ENCODE peak calls at places on chromosomes 4 and X, in eight cellular contexts. W, E, P, T, X, V, H and Y are unnamed samples.

GRCh38 chr4:132860976-132861375 is 288.1 kb upstream of the PCDH10 start:
- DNase-seq in W (no peak), E (no peak), P (no peak), T (no peak), X (no peak), V (no peak), H (no peak), Y (no peak)

GRCh38 chr4:128635141-128635911 is 174.2 kb upstream of the JADE1 start:
- DNase-seq in W (no peak), E (no peak), P (no peak), T (peak), X (no peak), V (peak), H (peak), Y (no peak)

GRCh38 chrX:23901805-23902204 is 5.9 kb downstream of the APOO start:
- DNase-seq in W (peak), E (peak), P (peak), T (peak), X (peak), V (no peak), H (peak), Y (no peak)

GRCh38 chr4:54102747-54103146 is 2.8 kb downstream of the GSX2 start:
- DNase-seq in W (no peak), E (no peak), P (no peak), T (no peak), X (no peak), V (no peak), H (no peak), Y (no peak)

GRCh38 chrX:49879656-49880277 is 483 bp downstream of the USP27X start:
- DNase-seq in W (no peak), E (no peak), P (no peak), T (peak), X (no peak), V (no peak), H (no peak), Y (no peak)

GRCh38 chrX:151396042-151396826 is 772 bp upstream of the VMA21 start:
- DNase-seq in W (peak), E (peak), P (peak), T (no peak), X (peak), V (no peak), H (no peak), Y (peak)

GRCh38 chr4:70449220-70449619 is 22.8 kb upstream of the MUC7 start:
- DNase-seq in W (no peak), E (no peak), P (no peak), T (no peak), X (no peak), V (no peak), H (no peak), Y (no peak)

GRCh38 chrX:10750581-10750980 is 130.2 kb upstream of the MID1 start:
- DNase-seq in W (no peak), E (no peak), P (no peak), T (no peak), X (no peak), V (no peak), H (no peak), Y (no peak)

GRCh38 chr4:85084371-85085170 is 118.1 kb upstream of the WDFY3 start:
- DNase-seq in W (peak), E (peak), P (peak), T (peak), X (peak), V (no peak), H (peak), Y (peak)

GRCh38 chr4:71195932-71196331 is 142.9 kb upstream of the SLC4A4 start:
- DNase-seq in W (no peak), E (no peak), P (no peak), T (peak), X (no peak), V (no peak), H (no peak), Y (no peak)

GRCh38 chr4:147078875-147079658 is 133.4 kb upstream of the TTC29 start:
- DNase-seq in W (no peak), E (no peak), P (no peak), T (peak), X (no peak), V (no peak), H (peak), Y (no peak)

GRCh38 chr4:102901804-102902203 is 33.0 kb downstream of the CISD2 start:
- DNase-seq in W (no peak), E (no peak), P (no peak), T (no peak), X (no peak), V (no peak), H (no peak), Y (no peak)

GRCh38 chrX:45517090-45517973 is 316.7 kb upstream of the DIPK2B start:
- DNase-seq in W (peak), E (no peak), P (no peak), T (peak), X (peak), V (no peak), H (no peak), Y (no peak)

GRCh38 chr4:168541608-168541953 is 44.7 kb downstream of the PALLD start:
- DNase-seq in W (peak), E (no peak), P (no peak), T (peak), X (no peak), V (no peak), H (no peak), Y (no peak)

GRCh38 chrX:150768132-150768485 is 74.9 kb downstream of the MTMR1 start:
- DNase-seq in W (no peak), E (no peak), P (no peak), T (peak), X (peak), V (no peak), H (no peak), Y (no peak)

GRCh38 chr4:186030795-186031194 is 38.2 kb upstream of the TLR3 start:
- DNase-seq in W (no peak), E (no peak), P (no peak), T (no peak), X (no peak), V (no peak), H (no peak), Y (no peak)

GRCh38 chr4:72352746-72353145 is 216.3 kb downstream of the ADAMTS3 start:
- DNase-seq in W (peak), E (no peak), P (no peak), T (no peak), X (no peak), V (no peak), H (no peak), Y (no peak)

GRCh38 chr4:2938906-2939305 is 24.3 kb downstream of the NOP14 start:
- DNase-seq in W (no peak), E (no peak), P (no peak), T (no peak), X (peak), V (no peak), H (no peak), Y (no peak)

GRCh38 chr4:122542411-122543236 is 78.2 kb downstream of the IL21 start:
- DNase-seq in W (peak), E (peak), P (no peak), T (peak), X (no peak), V (no peak), H (no peak), Y (peak)

GRCh38 chrX:122092978-122093377 is 1045.6 kb downstream of the GLUD2 start:
- DNase-seq in W (no peak), E (no peak), P (no peak), T (no peak), X (no peak), V (no peak), H (no peak), Y (no peak)

GRCh38 chr4:151917145-151917775 is 156.5 kb upstream of the GATB start:
- DNase-seq in W (no peak), E (no peak), P (no peak), T (no peak), X (no peak), V (no peak), H (no peak), Y (no peak)

GRCh38 chrX:96564595-96564994 is 120.0 kb upstream of the DIAPH2 start:
- DNase-seq in W (no peak), E (no peak), P (no peak), T (no peak), X (no peak), V (no peak), H (no peak), Y (no peak)

GRCh38 chr4:168594121-168594520 is 97.3 kb downstream of the PALLD start:
- DNase-seq in W (no peak), E (no peak), P (no peak), T (no peak), X (no peak), V (no peak), H (no peak), Y (no peak)

GRCh38 chr4:158172558-158173258 is at the start of gene GASK1B:
- DNase-seq in W (peak), E (peak), P (peak), T (peak), X (peak), V (no peak), H (peak), Y (peak)

GRCh38 chr4:168695288-168695687 is 198.4 kb downstream of the PALLD start:
- DNase-seq in W (no peak), E (no peak), P (no peak), T (no peak), X (no peak), V (no peak), H (no peak), Y (no peak)

GRCh38 chr4:2792396-2792710 is 532 bp upstream of the SH3BP2 start:
- DNase-seq in W (no peak), E (no peak), P (no peak), T (no peak), X (no peak), V (no peak), H (no peak), Y (no peak)

GRCh38 chrX:49184294-49185061 is 1.7 kb downstream of the PRICKLE3 start:
- DNase-seq in W (peak), E (no peak), P (peak), T (peak), X (peak), V (peak), H (peak), Y (peak)

GRCh38 chrX:153305941-153306464 is 15.6 kb downstream of the PNMA6F start:
- DNase-seq in W (no peak), E (no peak), P (no peak), T (no peak), X (no peak), V (no peak), H (no peak), Y (no peak)

GRCh38 chr4:29805871-29806480 is 914.2 kb upstream of the PCDH7 start:
- DNase-seq in W (no peak), E (no peak), P (no peak), T (no peak), X (no peak), V (no peak), H (no peak), Y (no peak)

GRCh38 chrX:13029831-13030771 is 14.3 kb downstream of the FAM9C start:
- DNase-seq in W (no peak), E (no peak), P (no peak), T (no peak), X (no peak), V (no peak), H (no peak), Y (no peak)

GRCh38 chr4:26288308-26288982 is 32.4 kb upstream of the RBPJ start:
- DNase-seq in W (peak), E (no peak), P (no peak), T (peak), X (peak), V (no peak), H (peak), Y (no peak)

GRCh38 chrX:17944833-17945497 is 83.9 kb upstream of the RAI2 start:
- DNase-seq in W (no peak), E (peak), P (no peak), T (no peak), X (peak), V (no peak), H (no peak), Y (no peak)

GRCh38 chr4:108058685-108059440 is 69.2 kb downstream of the HADH start:
- DNase-seq in W (peak), E (no peak), P (peak), T (peak), X (no peak), V (no peak), H (no peak), Y (peak)

GRCh38 chrX:13266641-13267420 is 53.0 kb downstream of the ATXN3L start:
- DNase-seq in W (no peak), E (no peak), P (no peak), T (no peak), X (no peak), V (no peak), H (no peak), Y (no peak)

GRCh38 chr4:32163125-32163524 is 1443.0 kb downstream of the PCDH7 start:
- DNase-seq in W (no peak), E (no peak), P (no peak), T (no peak), X (peak), V (no peak), H (no peak), Y (no peak)

GRCh38 chr4:9925750-9926439 is 95.4 kb downstream of the SLC2A9 start:
- DNase-seq in W (no peak), E (no peak), P (no peak), T (no peak), X (no peak), V (no peak), H (no peak), Y (no peak)

GRCh38 chrX:40423299-40423698 is 157.5 kb upstream of the ATP6AP2 start:
- DNase-seq in W (no peak), E (no peak), P (no peak), T (peak), X (no peak), V (peak), H (no peak), Y (no peak)

GRCh38 chr4:8383016-8383415 is 57.5 kb downstream of the ACOX3 start:
- DNase-seq in W (no peak), E (no peak), P (no peak), T (no peak), X (no peak), V (no peak), H (no peak), Y (no peak)

GRCh38 chrX:53048169-53049126 is at the start of gene GPR173:
- DNase-seq in W (peak), E (no peak), P (no peak), T (peak), X (no peak), V (peak), H (peak), Y (peak)
- H3K4me3 ChIP-seq in W (peak), E (no peak), P (peak), T (peak), X (no peak), V (peak), H (peak), Y (peak)

GRCh38 chr4:184115399-184115798 is 102.3 kb downstream of the ENPP6 start:
- DNase-seq in W (no peak), E (no peak), P (no peak), T (no peak), X (no peak), V (no peak), H (no peak), Y (no peak)

GRCh38 chr4:184111433-184111832 is 106.2 kb downstream of the ENPP6 start:
- DNase-seq in W (no peak), E (no peak), P (no peak), T (no peak), X (no peak), V (no peak), H (no peak), Y (no peak)

GRCh38 chr4:184117662-184118199 is 99.9 kb downstream of the ENPP6 start:
- DNase-seq in W (no peak), E (no peak), P (no peak), T (no peak), X (no peak), V (no peak), H (no peak), Y (no peak)

GRCh38 chr4:184112006-184112550 is 105.6 kb downstream of the ENPP6 start:
- DNase-seq in W (no peak), E (no peak), P (no peak), T (no peak), X (no peak), V (no peak), H (no peak), Y (no peak)

GRCh38 chr4:184114431-184114830 is 103.2 kb downstream of the ENPP6 start:
- DNase-seq in W (no peak), E (no peak), P (no peak), T (no peak), X (no peak), V (peak), H (no peak), Y (no peak)
- TF ChIP-seq CTCF in W (no peak), E (no peak), P (no peak), T (no peak), X (no peak), V (no peak), H (no peak), Y (no peak)

GRCh38 chr4:86848732-86849617 is at the start of gene SLC10A6:
- DNase-seq in W (no peak), E (no peak), P (peak), T (no peak), X (no peak), V (no peak), H (peak), Y (no peak)
- H3K4me3 ChIP-seq in W (peak), E (no peak), P (peak), T (no peak), X (no peak), V (no peak), H (no peak), Y (peak)

GRCh38 chrX:2931612-2932011 is 2.5 kb upstream of the ARSD start:
- DNase-seq in W (no peak), E (no peak), P (no peak), T (no peak), X (no peak), V (no peak), H (no peak), Y (no peak)
- TF ChIP-seq CTCF in W (no peak), E (no peak), P (no peak), T (no peak), X (no peak), V (no peak), H (no peak), Y (no peak)

GRCh38 chrX:2962346-2962745 is 33.2 kb upstream of the ARSD start:
- DNase-seq in W (no peak), E (no peak), P (no peak), T (no peak), X (no peak), V (no peak), H (no peak), Y (no peak)
- H3K4me3 ChIP-seq in W (no peak), E (no peak), P (no peak), T (no peak), X (no peak), V (no peak), H (no peak), Y (no peak)

GRCh38 chr4:37245391-37245954 is 930 bp downstream of the NWD2 start:
- DNase-seq in W (no peak), E (no peak), P (no peak), T (no peak), X (no peak), V (no peak), H (no peak), Y (no peak)

GRCh38 chr4:37241646-37242045 is 2.9 kb upstream of the NWD2 start:
- DNase-seq in W (no peak), E (no peak), P (no peak), T (no peak), X (no peak), V (no peak), H (no peak), Y (no peak)

GRCh38 chr4:37244583-37245390 is at the start of gene NWD2:
- DNase-seq in W (no peak), E (no peak), P (no peak), T (peak), X (no peak), V (peak), H (no peak), Y (no peak)

GRCh38 chr4:37243061-37243460 is 1.5 kb upstream of the NWD2 start:
- DNase-seq in W (no peak), E (no peak), P (no peak), T (no peak), X (peak), V (peak), H (no peak), Y (no peak)

DNA sequence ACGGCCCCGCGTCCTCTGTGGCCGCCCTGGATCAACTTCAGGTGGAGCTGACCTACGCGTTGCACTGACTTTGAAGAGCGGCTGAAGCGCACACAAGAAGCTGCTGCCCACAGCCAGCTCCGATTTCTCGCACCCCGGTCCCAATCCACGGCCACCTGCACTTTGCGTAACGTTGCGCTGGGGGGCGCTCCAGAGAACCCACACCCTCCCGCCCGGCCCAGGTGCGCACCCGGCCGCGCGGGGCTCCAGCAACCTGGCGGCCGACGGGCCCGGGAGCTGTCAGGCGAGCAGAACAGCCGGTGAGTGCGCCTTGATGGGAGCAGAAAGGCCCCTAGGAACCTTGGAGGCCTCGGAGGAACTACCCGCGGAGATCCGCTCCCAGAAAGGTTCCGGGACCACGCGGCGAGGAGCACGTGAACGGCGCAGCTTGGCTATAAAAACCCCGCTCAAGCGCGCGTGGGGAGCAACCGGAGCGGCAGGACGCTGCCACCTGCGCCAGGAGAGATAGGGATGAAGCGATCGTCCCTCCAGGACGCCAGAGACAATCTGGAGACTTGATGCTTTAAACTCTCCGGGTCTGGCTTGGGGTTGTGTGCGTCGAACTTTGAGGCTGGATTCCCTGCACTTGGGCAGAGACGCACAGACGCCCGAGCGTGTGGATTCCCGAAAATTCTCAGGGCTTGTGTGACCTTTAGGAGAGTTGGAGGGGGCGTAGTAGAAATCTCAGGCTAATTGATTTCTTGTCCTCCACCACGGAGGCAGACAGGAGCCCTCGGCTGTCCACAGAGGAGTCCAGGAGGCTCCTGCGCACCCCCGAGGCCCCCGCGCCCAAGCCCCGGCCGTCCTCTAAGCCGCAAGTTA is 591 bp upstream of the NWD2 start:
- DNase-seq in W (peak), E (no peak), P (no peak), T (peak), X (no peak), V (peak), H (no peak), Y (no peak)
- TF ChIP-seq CTCF in W (no peak), E (no peak), P (no peak), T (no peak), X (no peak), V (no peak), H (no peak), Y (no peak)